ENCODE peak calls at places on chromosomes 6 and 20, in four cellular contexts. Y is AG04450, Z is skeletal muscle cell, M is neuronal stem cell. Q is an unnamed sample.
A peak's percentile ranks its signal among the peaks of the same experiment; 100 is the strongest.

GRCh38 chr6:114439414-114439813 is 96.6 kb upstream of the HS3ST5 start:
- DNase-seq in M (no peak), Z (no peak), Y (no peak), Q (no peak)

GRCh38 chr6:151275121-151275520 is 35.4 kb downstream of the AKAP12 start:
- DNase-seq in Y (no peak), Z (no peak), M (no peak), Q (no peak)

GRCh38 chr20:52905235-52905634 is 66.9 kb upstream of the TSHZ2 start:
- DNase-seq in Z (no peak), Y (no peak), M (no peak), Q (no peak)

GRCh38 chr20:54642733-54643667 is 167.6 kb downstream of the DOK5 start:
- DNase-seq in Z (no peak), Y (no peak), M (no peak), Q (no peak)

GRCh38 chr6:136525586-136526195 is 24.5 kb downstream of the MAP7 start:
- DNase-seq in M (no peak), Y (no peak), Z (no peak), Q (no peak)

GRCh38 chr6:683742-684440 is 9.0 kb downstream of the EXOC2 start:
- DNase-seq in M (peak; percentile 56), Z (peak; percentile 87), Y (peak; percentile 79), Q (peak; percentile 82)

GRCh38 chr20:32970973-32971300 is 33.3 kb downstream of the SUN5 start:
- DNase-seq in Z (no peak), M (no peak), Y (no peak), Q (no peak)

GRCh38 chr6:110233769-110234374 is 53.6 kb downstream of the CDC40 start:
- DNase-seq in Y (no peak), Z (no peak), M (no peak), Q (peak; percentile 53)

GRCh38 chr20:2671977-2672376 is 8.0 kb upstream of the IDH3B start:
- DNase-seq in M (no peak), Z (no peak), Y (no peak), Q (no peak)

GRCh38 chr6:32852844-32853540 is 512 bp downstream of the TAP1 start:
- DNase-seq in M (no peak), Z (no peak), Y (no peak), Q (peak; percentile 45)

GRCh38 chr20:53579581-53580375 is 13.9 kb downstream of the ZNF217 start:
- DNase-seq in M (no peak), Y (no peak), Z (peak; percentile 25), Q (no peak)

GRCh38 chr6:54361188-54361587 is 52.9 kb downstream of the TINAG start:
- DNase-seq in M (no peak), Z (no peak), Y (no peak), Q (no peak)

GRCh38 chr6:168293641-168294530 is 25.7 kb downstream of the DACT2 start:
- DNase-seq in Z (no peak), M (no peak), Y (no peak), Q (no peak)

GRCh38 chr6:144953552-144954240 is 668.6 kb downstream of the UTRN start:
- DNase-seq in M (no peak), Z (no peak), Y (no peak), Q (no peak)

GRCh38 chr20:41693136-41693979 is 75.2 kb upstream of the CHD6 start:
- DNase-seq in M (peak; percentile 85), Z (peak; percentile 60), Y (peak; percentile 70), Q (peak; percentile 94)

GRCh38 chr6:139011980-139012379 is 16.6 kb upstream of the ABRACL start:
- DNase-seq in Y (no peak), Z (no peak), M (no peak), Q (no peak)

GRCh38 chr20:52104546-52105044 is 87.0 kb downstream of the ZFP64 start:
- DNase-seq in Y (no peak), M (peak; percentile 46), Z (no peak), Q (peak; percentile 27)

GRCh38 chr20:61584851-61585250 is 332.8 kb downstream of the CDH4 start:
- DNase-seq in M (no peak), Z (no peak), Y (no peak), Q (no peak)

GRCh38 chr20:37406010-37406998 is 60.4 kb downstream of the SRC start:
- DNase-seq in Y (no peak), Z (no peak), M (no peak), Q (peak; percentile 43)

GRCh38 chr6:45724511-45724910 is 291.1 kb downstream of the CLIC5 start:
- DNase-seq in Z (peak; percentile 75), Y (peak; percentile 39), M (no peak), Q (no peak)

DNA sequence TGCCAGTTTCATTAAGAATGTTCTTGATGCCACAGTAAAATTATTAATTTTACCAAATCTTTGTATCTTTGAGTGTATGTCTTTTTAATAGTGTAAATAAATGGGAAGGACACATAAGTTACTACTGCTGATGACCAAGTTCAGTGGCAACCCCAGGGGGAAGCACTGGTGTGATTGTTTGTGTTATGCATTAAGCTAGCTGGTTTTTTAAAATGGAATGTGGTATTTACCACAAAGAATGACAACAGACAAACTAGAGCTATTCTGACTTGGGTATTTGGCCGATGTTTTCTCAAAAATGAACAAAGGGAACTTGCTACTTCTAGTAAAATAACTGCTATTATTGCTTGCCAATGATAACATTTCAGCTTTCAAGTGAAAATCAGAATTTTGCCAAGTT is 2.9 kb downstream of the FNDC1 start:
- DNase-seq in Z (no peak), Y (no peak), M (no peak), Q (peak; percentile 49)
- H3K4me3 ChIP-seq in Z (no peak overlapping the region), Y (no peak overlapping the region), M (no peak overlapping the region), Q (no peak overlapping the region)

GRCh38 chr6:118933855-118934460 is 1.0 kb downstream of the MCM9 start:
- DNase-seq in M (no peak), Z (no peak), Y (no peak), Q (no peak)

GRCh38 chr6:118935331-118935668 is 341 bp upstream of the MCM9 start:
- DNase-seq in M (no peak), Y (no peak), Z (no peak), Q (no peak)

GRCh38 chr6:118934461-118935330 is at the start of gene MCM9:
- DNase-seq in M (peak; percentile 90), Z (peak; percentile 61), Y (peak; percentile 46), Q (peak; percentile 93)

GRCh38 chr6:118939683-118940082 is 4.7 kb upstream of the MCM9 start:
- DNase-seq in M (no peak), Y (no peak), Z (no peak), Q (no peak)

DNA sequence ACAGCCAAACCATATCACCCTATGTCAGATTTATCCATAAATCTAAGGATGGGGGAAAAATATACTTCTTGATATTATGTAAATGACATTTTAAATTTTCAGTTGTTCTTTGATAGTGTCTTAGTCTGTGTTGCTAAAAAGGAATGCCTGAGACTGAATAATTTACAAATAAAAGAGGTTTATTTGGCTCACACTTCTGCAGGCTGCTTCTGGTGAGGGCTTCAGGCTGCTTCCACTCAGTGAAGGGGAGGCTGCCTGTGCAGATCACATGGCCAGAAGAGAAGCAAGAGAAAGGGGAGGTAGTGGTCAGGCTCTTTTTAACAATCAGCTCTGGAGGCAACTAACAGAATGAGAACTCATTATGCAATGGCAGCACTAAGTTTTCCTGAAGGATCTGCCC is 1.3 kb upstream of the MCM9 start:
- DNase-seq in Y (no peak), Z (no peak), M (no peak), Q (no peak)
- H3K4me3 ChIP-seq in Y (no peak overlapping the region), Z (no peak overlapping the region), M (no peak overlapping the region), Q (no peak overlapping the region)

GRCh38 chr20:49608752-49609670 is 41.1 kb upstream of the PTGIS start:
- DNase-seq in M (peak; percentile 59), Y (no peak), Z (no peak), Q (peak; percentile 80)
- H3K4me3 ChIP-seq in M (no peak overlapping the region), Y (no peak overlapping the region), Z (no peak overlapping the region), Q (peak overlapping the region; percentile 14)

GRCh38 chr6:16216501-16217155 is 21.8 kb upstream of the GMPR start:
- DNase-seq in Z (no peak), Y (no peak), M (no peak), Q (no peak)
- H3K4me3 ChIP-seq in Z (peak overlapping the region; percentile 9), Y (no peak overlapping the region), M (no peak overlapping the region), Q (no peak overlapping the region)

GRCh38 chr6:43119456-43119855 is 43.3 kb downstream of the PTK7 start:
- DNase-seq in M (no peak), Z (no peak), Y (no peak), Q (peak; percentile 50)

GRCh38 chr6:43120101-43120730 is 44.1 kb downstream of the PTK7 start:
- DNase-seq in Y (no peak), M (no peak), Z (no peak), Q (no peak)

GRCh38 chr6:43122146-43122545 is 46.0 kb downstream of the PTK7 start:
- DNase-seq in M (no peak), Z (no peak), Y (no peak), Q (no peak)

GRCh38 chr6:43123691-43124314 is 47.3 kb upstream of the SRF start:
- DNase-seq in Y (no peak), M (no peak), Z (no peak), Q (no peak)

GRCh38 chr6:43120938-43121913 is 45.1 kb downstream of the PTK7 start:
- DNase-seq in Z (peak; percentile 97), M (no peak), Y (peak; percentile 94), Q (peak; percentile 98)
- H3K4me3 ChIP-seq in Z (peak overlapping the region; percentile 2), M (no peak overlapping the region), Y (peak overlapping the region; percentile 14), Q (no peak overlapping the region)

DNA sequence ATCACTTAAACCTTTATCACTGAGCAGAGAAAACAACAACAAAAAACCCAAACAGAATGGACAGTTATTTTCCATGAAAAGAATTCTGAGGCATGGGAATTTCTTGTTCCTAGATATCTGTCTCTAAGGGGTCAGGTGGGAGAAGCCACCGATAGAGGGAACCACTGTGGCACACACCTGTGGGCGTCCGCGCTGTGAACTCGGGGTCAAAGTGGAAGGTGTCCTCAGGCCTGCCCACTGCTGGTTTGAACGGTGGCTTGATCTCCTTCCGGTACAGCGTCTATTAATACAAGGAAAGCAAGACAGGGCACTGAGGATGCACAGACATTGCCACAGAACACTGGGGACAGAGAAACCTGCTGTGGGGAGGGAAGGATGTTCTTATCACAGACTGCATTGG is 76.5 kb upstream of the MPC1 start:
- DNase-seq in M (no peak), Y (no peak), Z (no peak), Q (no peak)
- H3K4me3 ChIP-seq in M (no peak overlapping the region), Y (no peak overlapping the region), Z (no peak overlapping the region), Q (no peak overlapping the region)

GRCh38 chr20:58838174-58838573 is 12.5 kb downstream of the GNAS-AS1 start:
- DNase-seq in Z (no peak), M (no peak), Y (no peak), Q (no peak)

GRCh38 chr20:58840816-58841538 is 9.7 kb downstream of the GNAS-AS1 start:
- DNase-seq in Y (no peak), Z (no peak), M (no peak), Q (no peak)

GRCh38 chr20:58841539-58842264 is 9.0 kb downstream of the GNAS-AS1 start:
- DNase-seq in Y (no peak), Z (no peak), M (no peak), Q (no peak)

GRCh38 chr20:58839474-58839874 is 11.2 kb downstream of the GNAS-AS1 start:
- DNase-seq in Y (no peak), M (no peak), Z (no peak), Q (peak; percentile 72)

GRCh38 chr20:58839991-58840747 is 10.5 kb downstream of the GNAS-AS1 start:
- DNase-seq in Z (no peak), M (no peak), Y (no peak), Q (no peak)
- H3K4me3 ChIP-seq in Z (peak overlapping the region; percentile 29), M (no peak overlapping the region), Y (no peak overlapping the region), Q (peak overlapping the region; percentile 36)

DNA sequence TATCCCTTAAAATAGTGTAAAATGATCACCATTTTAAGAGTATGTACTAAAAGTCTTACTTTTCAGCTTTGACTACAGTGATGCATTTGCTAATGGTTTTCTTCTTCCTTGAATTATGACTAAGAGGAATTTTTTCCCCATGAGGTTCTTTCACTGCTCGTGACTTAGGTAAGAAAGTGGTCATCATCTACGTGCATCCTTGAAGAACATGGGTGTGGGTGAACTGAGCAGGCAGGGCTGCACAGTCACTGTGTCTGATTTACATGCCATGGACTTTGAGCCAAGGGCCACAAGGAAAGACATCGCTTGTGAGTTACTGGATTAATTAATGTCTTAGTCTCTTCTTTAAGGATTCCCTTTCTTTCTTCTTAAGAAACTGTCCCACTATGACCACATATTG is 33.3 kb downstream of the NQO2 start:
- DNase-seq in M (no peak), Z (no peak), Y (no peak), Q (no peak)
- H3K4me3 ChIP-seq in M (no peak overlapping the region), Z (no peak overlapping the region), Y (no peak overlapping the region), Q (no peak overlapping the region)